ENCODE peak calls at places on chromosomes 5 and 9, in five cellular contexts. A is spleen, R is cardiac fibroblast, N is fibroblast of mammary gland, U is coronary artery. V is an unnamed sample.

GRCh38 chr5:5293029-5293428 is 129.4 kb upstream of the ICE1 start:
- DNase-seq in A (no peak), U (no peak), N (no peak), R (no peak), V (no peak)

GRCh38 chr9:81108391-81108790 is 581.0 kb downstream of the TLE1 start:
- DNase-seq in A (no peak), N (no peak), R (no peak), U (no peak), V (no peak)

GRCh38 chr9:122005597-122005996 is 87.5 kb downstream of the TTLL11 start:
- DNase-seq in N (no peak), A (no peak), U (no peak), R (peak; percentile 39), V (no peak)

GRCh38 chr9:135095470-135096407 is 8.3 kb downstream of the OLFM1 start:
- DNase-seq in R (no peak), N (no peak), A (no peak), U (no peak), V (no peak)

GRCh38 chr5:1975406-1975715 is 92.6 kb upstream of the IRX4 start:
- DNase-seq in U (no peak), R (no peak), N (no peak), A (no peak), V (no peak)

GRCh38 chr9:81562221-81563019 is 126.9 kb downstream of the TLE1 start:
- DNase-seq in U (no peak), N (peak; percentile 82), R (peak; percentile 91), A (no peak), V (no peak)

GRCh38 chr5:107223066-107223465 is 447.7 kb downstream of the EFNA5 start:
- DNase-seq in N (no peak), R (no peak), A (no peak), U (no peak), V (no peak)

GRCh38 chr5:175162036-175162435 is 281.9 kb downstream of the DRD1 start:
- DNase-seq in R (no peak), A (no peak), U (no peak), N (no peak), V (no peak)

GRCh38 chr5:66945389-66946349 is 250.9 kb downstream of the CD180 start:
- DNase-seq in N (no peak), A (no peak), R (peak; percentile 12), U (no peak), V (no peak)

GRCh38 chr5:172858990-172859811 is 25.1 kb downstream of the ERGIC1 start:
- DNase-seq in U (peak; percentile 94), N (peak; percentile 92), A (no peak), R (peak; percentile 86), V (no peak)

GRCh38 chr9:27880135-27880534 is 306.9 kb upstream of the C9orf72 start:
- DNase-seq in N (no peak), R (no peak), U (no peak), A (no peak), V (no peak)

GRCh38 chr9:20997503-20998076 is 33.9 kb downstream of the HACD4 start:
- DNase-seq in A (no peak), R (no peak), U (no peak), N (no peak), V (peak; percentile 37)

GRCh38 chr5:56211298-56211865 is 21.7 kb downstream of the ANKRD55 start:
- DNase-seq in N (peak; percentile 91), A (no peak), R (peak; percentile 96), U (no peak), V (no peak)

GRCh38 chr9:130073373-130073772 is 19.7 kb downstream of the GPR107 start:
- DNase-seq in R (peak; percentile 87), U (no peak), N (peak; percentile 18), A (no peak), V (no peak)

GRCh38 chr5:139401546-139401945 is 2.3 kb downstream of the SPATA24 start:
- DNase-seq in A (no peak), R (no peak), U (no peak), N (no peak), V (no peak)

GRCh38 chr5:171534009-171534895 is 114.8 kb downstream of the FGF18 start:
- DNase-seq in R (no peak), U (no peak), N (no peak), A (no peak), V (no peak)

GRCh38 chr5:173412566-173412965 is 84.4 kb upstream of the STC2 start:
- DNase-seq in A (no peak), R (peak; percentile 27), U (no peak), N (no peak), V (no peak)

GRCh38 chr5:132459983-132460834 is 30.4 kb downstream of the IRF1 start:
- DNase-seq in N (no peak), U (no peak), R (no peak), A (peak; percentile 87), V (no peak)

GRCh38 chr9:108291586-108291932 is 564.2 kb downstream of the ACTL7B start:
- DNase-seq in U (no peak), A (no peak), N (no peak), R (no peak), V (no peak)

GRCh38 chr9:75988663-75989062 is 98.2 kb downstream of the PCSK5 start:
- DNase-seq in U (no peak), R (no peak), A (no peak), N (no peak), V (no peak)

GRCh38 chr9:93332317-93332716 is 119.2 kb upstream of the FAM120A start:
- DNase-seq in R (no peak), A (no peak), U (no peak), N (no peak), V (no peak)

GRCh38 chr9:116280529-116280928 is 126.9 kb downstream of the PAPPA start:
- DNase-seq in U (no peak), A (no peak), N (no peak), R (no peak), V (no peak)

GRCh38 chr9:35646583-35647265 is 4.0 kb downstream of the SIT1 start:
- DNase-seq in U (peak; percentile 93), A (peak; percentile 99), N (peak; percentile 84), R (peak; percentile 92), V (no peak)

GRCh38 chr9:99635032-99635431 is 186.7 kb upstream of the NR4A3 start:
- DNase-seq in A (no peak), N (no peak), U (no peak), R (no peak), V (no peak)

GRCh38 chr9:14198544-14199510 is 115.1 kb downstream of the NFIB start:
- DNase-seq in R (peak; percentile 79), U (no peak), A (peak; percentile 77), N (peak; percentile 79), V (no peak)

GRCh38 chr5:58544195-58544594 is 38.7 kb upstream of the RAB3C start:
- DNase-seq in N (no peak), U (no peak), R (no peak), A (no peak), V (no peak)

GRCh38 chr5:125481506-125482455 is 735.3 kb upstream of the ZNF608 start:
- DNase-seq in R (no peak), A (no peak), N (no peak), U (no peak), V (no peak)

GRCh38 chr9:129497837-129498450 is 123.0 kb downstream of the C9orf50 start:
- DNase-seq in R (no peak), N (no peak), U (no peak), A (no peak), V (no peak)

GRCh38 chr5:50687548-50687947 is 21.1 kb downstream of the PARP8 start:
- DNase-seq in U (no peak), N (no peak), A (no peak), R (no peak), V (no peak)

GRCh38 chr9:104963076-104963475 is 35.1 kb upstream of the ABCA1 start:
- DNase-seq in A (no peak), R (no peak), U (no peak), N (no peak), V (no peak)

GRCh38 chr5:108650997-108651396 is 96.7 kb upstream of the FER start:
- DNase-seq in R (no peak), A (no peak), U (no peak), N (peak; percentile 87), V (no peak)

GRCh38 chr5:38265546-38266179 is 7.3 kb downstream of the EGFLAM start:
- DNase-seq in N (peak; percentile 48), R (peak; percentile 68), A (no peak), U (no peak), V (no peak)

GRCh38 chr5:38329132-38329715 is 70.9 kb downstream of the EGFLAM start:
- DNase-seq in A (no peak), N (peak; percentile 57), U (no peak), R (peak; percentile 6), V (no peak)

GRCh38 chr9:117101003-117101402 is 313.9 kb downstream of the ASTN2 start:
- DNase-seq in N (no peak), A (no peak), R (no peak), U (no peak), V (no peak)

GRCh38 chr5:151954271-151954670 is 29.6 kb upstream of the GLRA1 start:
- DNase-seq in R (no peak), N (no peak), U (no peak), A (no peak), V (no peak)

GRCh38 chr9:83538890-83539238 is 663 bp upstream of the FRMD3 start:
- DNase-seq in A (no peak), U (no peak), N (no peak), R (no peak), V (no peak)

GRCh38 chr5:155085282-155085990 is 71.9 kb downstream of the KIF4B start:
- DNase-seq in A (no peak), N (peak; percentile 35), U (no peak), R (no peak), V (no peak)

GRCh38 chr9:127388037-127388855 is 8.7 kb upstream of the SLC2A8 start:
- DNase-seq in R (peak; percentile 96), N (peak; percentile 96), A (peak; percentile 66), U (peak; percentile 76), V (peak; percentile 21)
- H3K4me3 ChIP-seq in R (no peak overlapping the region), N (no peak overlapping the region), A (no peak overlapping the region), U (no peak overlapping the region), V (no peak overlapping the region)

GRCh38 chr9:68577778-68578591 is 37.3 kb upstream of the TMEM252 start:
- DNase-seq in A (no peak), N (no peak), U (no peak), R (no peak), V (peak; percentile 49)

GRCh38 chr9:68575821-68576220 is 35.1 kb upstream of the TMEM252 start:
- DNase-seq in N (no peak), A (no peak), U (no peak), R (no peak), V (no peak)

DNA sequence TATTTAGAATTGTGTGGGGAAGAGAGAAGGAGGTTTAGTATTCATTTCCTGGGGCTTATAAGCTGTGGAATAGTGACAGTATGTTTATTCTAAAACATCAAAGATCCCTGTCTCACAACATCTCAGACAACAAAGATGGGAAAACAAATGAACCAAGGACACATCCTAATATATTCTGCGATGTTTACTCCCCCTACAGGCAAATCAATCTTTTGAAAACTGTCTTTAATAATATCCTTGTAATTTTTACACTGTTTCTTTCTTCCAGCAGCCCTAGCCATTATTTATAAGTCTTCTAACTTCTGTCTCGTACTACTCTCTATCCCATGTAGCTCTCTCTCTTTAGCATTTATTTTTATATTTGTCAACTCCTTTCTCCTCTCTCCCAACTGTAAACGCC is 33.5 kb upstream of the TMEM252 start:
- DNase-seq in R (no peak), N (no peak), U (no peak), A (no peak), V (no peak)
- TF ChIP-seq CTCF in R (peak; percentile 18), N (peak; percentile 23), U (no peak), A (peak; percentile 11), V (peak; percentile 37)

GRCh38 chr5:444226-444625 is 1.2 kb downstream of the EXOC3 start:
- DNase-seq in R (no peak), N (no peak), U (no peak), A (peak; percentile 57), V (no peak)
- H3K4me3 ChIP-seq in R (peak overlapping the region; percentile 100), N (peak overlapping the region; percentile 94), U (peak overlapping the region; percentile 83), A (peak overlapping the region; percentile 97), V (peak overlapping the region; percentile 100)

GRCh38 chr9:32589083-32589713 is 16.2 kb upstream of the NDUFB6 start:
- DNase-seq in R (peak; percentile 74), N (peak; percentile 69), A (no peak), U (no peak), V (no peak)
- TF ChIP-seq CTCF in R (peak; percentile 63), N (peak; percentile 68), A (peak; percentile 29), U (no peak), V (peak; percentile 47)